ENCODE peak calls at places on chromosomes 16 and 17, in eight cellular contexts. O is IMR-90; S is NCI-H1436; E is HEK293T; H is sigmoid colon; N is SHP77; I is NCI-H2081; F is stimulated activated CD8-positive, alpha-beta memory T cell treated with anti-CD3 and anti-CD28 coated beads, Interleukin-15, amount 100 ng/mL, for 24 hours. T is an unnamed sample.

GRCh38 chr17:20028436-20028835 is 19.3 kb downstream of the SPECC1 start:
- DNase-seq in O (no peak), S (no peak), E (no peak), H (no peak), N (no peak), I (no peak), F (no peak), T (no peak)

GRCh38 chr16:9060225-9060624 is 31.2 kb upstream of the HAPSTR1 start:
- DNase-seq in O (no peak), S (no peak), E (no peak), H (no peak), N (no peak), I (no peak), F (no peak), T (no peak)

GRCh38 chr16:86343111-86343642 is 167.2 kb upstream of the FOXF1 start:
- DNase-seq in O (peak), S (no peak), E (no peak), H (peak), N (no peak), I (no peak), F (no peak), T (no peak)

GRCh38 chr16:76837872-76838271 is 353.1 kb upstream of the MON1B start:
- DNase-seq in O (no peak), S (no peak), E (no peak), H (no peak), N (no peak), I (no peak), F (no peak), T (no peak)

GRCh38 chr17:17751489-17751995 is 70.3 kb downstream of the RAI1 start:
- DNase-seq in O (no peak), S (no peak), E (no peak), H (no peak), N (peak), I (no peak), F (no peak), T (no peak)

GRCh38 chr17:27888072-27888471 is 5.1 kb downstream of the LYRM9 start:
- DNase-seq in O (no peak), S (no peak), E (no peak), H (no peak), N (no peak), I (no peak), F (no peak), T (no peak)

GRCh38 chr16:46830417-46830901 is 521 bp downstream of the C16orf87 start:
- DNase-seq in O (no peak), S (no peak), E (peak), H (no peak), N (no peak), I (no peak), F (no peak), T (no peak)

GRCh38 chr16:5972747-5973146 is 875.2 kb upstream of the EEF2KMT start:
- DNase-seq in O (no peak), S (no peak), E (no peak), H (no peak), N (no peak), I (no peak), F (no peak), T (no peak)

GRCh38 chr16:83714286-83714685 is 93.5 kb upstream of the HSBP1 start:
- DNase-seq in O (no peak), S (no peak), E (no peak), H (no peak), N (no peak), I (no peak), F (no peak), T (no peak)

GRCh38 chr17:45923511-45924268 is 29.3 kb downstream of the MAPT start:
- DNase-seq in O (peak), S (no peak), E (no peak), H (no peak), N (no peak), I (no peak), F (no peak), T (no peak)

GRCh38 chr17:75850928-75851692 is 4.0 kb downstream of the WBP2 start:
- DNase-seq in O (no peak), S (no peak), E (no peak), H (peak), N (no peak), I (no peak), F (no peak), T (no peak)

GRCh38 chr17:72474243-72474642 is 353.4 kb downstream of the SOX9 start:
- DNase-seq in O (no peak), S (no peak), E (no peak), H (no peak), N (no peak), I (no peak), F (no peak), T (no peak)

GRCh38 chr16:66188786-66189725 is 177.4 kb upstream of the CDH5 start:
- DNase-seq in O (peak), S (no peak), E (no peak), H (no peak), N (no peak), I (no peak), F (no peak), T (no peak)

GRCh38 chr16:54282202-54282922 is 4.2 kb downstream of the IRX3 start:
- DNase-seq in O (no peak), S (no peak), E (no peak), H (no peak), N (no peak), I (no peak), F (no peak), T (no peak)

GRCh38 chr17:32870969-32871368 is 6.0 kb downstream of the MYO1D start:
- DNase-seq in O (no peak), S (no peak), E (no peak), H (no peak), N (no peak), I (no peak), F (no peak), T (no peak)

GRCh38 chr16:3959148-3959547 is 78.6 kb upstream of the CREBBP start:
- DNase-seq in O (peak), S (no peak), E (no peak), H (no peak), N (no peak), I (no peak), F (no peak), T (no peak)

GRCh38 chr17:78538033-78538776 is 39.0 kb downstream of the DNAH17 start:
- DNase-seq in O (no peak), S (no peak), E (no peak), H (peak), N (no peak), I (no peak), F (no peak), T (no peak)

GRCh38 chr16:69848635-69849545 is 86.8 kb downstream of the WWP2 start:
- DNase-seq in O (peak), S (no peak), E (peak), H (peak), N (no peak), I (no peak), F (no peak), T (no peak)

GRCh38 chr17:67531291-67531690 is 154.2 kb downstream of the PITPNC1 start:
- DNase-seq in O (no peak), S (peak), E (no peak), H (peak), N (peak), I (no peak), F (no peak), T (no peak)

GRCh38 chr17:77476920-77477805 is 336.4 kb downstream of the SEC14L1 start:
- DNase-seq in O (peak), S (no peak), E (no peak), H (peak), N (no peak), I (no peak), F (no peak), T (peak)

GRCh38 chr16:6207124-6207523 is 1109.5 kb upstream of the EEF2KMT start:
- DNase-seq in O (no peak), S (no peak), E (no peak), H (no peak), N (no peak), I (no peak), F (no peak), T (no peak)

GRCh38 chr16:85928411-85928820 is 29.5 kb downstream of the IRF8 start:
- DNase-seq in O (peak), S (no peak), E (no peak), H (peak), N (no peak), I (no peak), F (no peak), T (no peak)

GRCh38 chr16:66494916-66495315 is 55.0 kb downstream of the TK2 start:
- DNase-seq in O (no peak), S (no peak), E (no peak), H (no peak), N (no peak), I (no peak), F (no peak), T (no peak)

GRCh38 chr16:59459811-59460210 is 725.7 kb upstream of the GOT2 start:
- DNase-seq in O (peak), S (no peak), E (no peak), H (no peak), N (no peak), I (no peak), F (no peak), T (no peak)

GRCh38 chr17:40111221-40112128 is 10.3 kb upstream of the MSL1 start:
- DNase-seq in O (peak), S (peak), E (peak), H (peak), N (peak), I (peak), F (no peak), T (peak)

GRCh38 chr16:28616636-28617035 is 6.8 kb upstream of the SULT1A1 start:
- DNase-seq in O (no peak), S (no peak), E (no peak), H (no peak), N (no peak), I (no peak), F (no peak), T (no peak)

GRCh38 chr16:27495191-27495590 is 54.5 kb downstream of the GTF3C1 start:
- DNase-seq in O (peak), S (no peak), E (no peak), H (peak), N (no peak), I (no peak), F (no peak), T (no peak)

GRCh38 chr17:8885968-8886674 is 18.6 kb upstream of the PIK3R6 start:
- DNase-seq in O (no peak), S (no peak), E (no peak), H (no peak), N (no peak), I (no peak), F (no peak), T (no peak)

GRCh38 chr17:45147102-45147580 is 1.1 kb upstream of the HEXIM1 start:
- DNase-seq in O (peak), S (peak), E (peak), H (no peak), N (peak), I (peak), F (no peak), T (no peak)

GRCh38 chr17:55286681-55287589 is 22.2 kb downstream of the HLF start:
- DNase-seq in O (peak), S (no peak), E (no peak), H (no peak), N (no peak), I (no peak), F (no peak), T (no peak)

GRCh38 chr16:49604602-49605001 is 231.0 kb downstream of the C16orf78 start:
- DNase-seq in O (no peak), S (no peak), E (no peak), H (no peak), N (no peak), I (no peak), F (no peak), T (no peak)

GRCh38 chr17:44503080-44503842 is at the start of gene GPATCH8:
- DNase-seq in O (peak), S (peak), E (peak), H (peak), N (peak), I (peak), F (peak), T (peak)

T was measured in LNCaP clone FGC.